ENCODE peak calls at places on chromosomes 2 and 18, in four cellular contexts. E is iPS-NIHi11; R is CD8-positive, alpha-beta T cell; G is memory B cell. I is an unnamed sample.

GRCh38 chr18:10767658-10768057 is 241.8 kb downstream of the NAPG start:
- DNase-seq in E (no peak), R (no peak), G (no peak), I (no peak)

GRCh38 chr2:23926750-23927627 is at the start of gene ATAD2B:
- DNase-seq in R (peak; percentile 89), G (peak; percentile 97), E (peak; percentile 98), I (peak; percentile 90)

GRCh38 chr2:191666733-191667132 is 11.2 kb upstream of the NABP1 start:
- DNase-seq in R (no peak), G (no peak), E (no peak), I (peak; percentile 61)

GRCh38 chr2:112048887-112049286 is 6.2 kb upstream of the TMEM87B start:
- DNase-seq in E (peak; percentile 37), G (no peak), R (no peak), I (no peak)

GRCh38 chr2:210528716-210529115 is 27.7 kb upstream of the CPS1 start:
- DNase-seq in E (no peak), R (no peak), G (no peak), I (no peak)

GRCh38 chr2:33225350-33225749 is 251.1 kb upstream of the RASGRP3 start:
- DNase-seq in E (no peak), G (no peak), R (no peak), I (no peak)

GRCh38 chr2:205170399-205170798 is 511.9 kb upstream of the NRP2 start:
- DNase-seq in G (no peak), R (no peak), E (no peak), I (no peak)

GRCh38 chr2:122634261-122634660 is 878.8 kb downstream of the TSN start:
- DNase-seq in R (no peak), E (no peak), G (no peak), I (no peak)

GRCh38 chr2:27573452-27573851 is 9.4 kb upstream of the ZNF512 start:
- DNase-seq in E (no peak), R (no peak), G (no peak), I (no peak)

GRCh38 chr2:177275041-177275440 is 10.5 kb upstream of the NFE2L2 start:
- DNase-seq in G (no peak), R (no peak), E (no peak), I (no peak)

GRCh38 chr18:13318644-13319501 is 100.3 kb downstream of the LDLRAD4 start:
- DNase-seq in R (no peak), G (no peak), E (no peak), I (no peak)

GRCh38 chr18:25896178-25896780 is 194.1 kb downstream of the SS18 start:
- DNase-seq in G (peak; percentile 16), R (no peak), E (peak; percentile 68), I (peak; percentile 40)

GRCh38 chr2:177633111-177633510 is 240.5 kb downstream of the AGPS start:
- DNase-seq in E (no peak), R (no peak), G (no peak), I (no peak)

GRCh38 chr2:182115258-182115657 is 129.6 kb downstream of the PPP1R1C start:
- DNase-seq in G (no peak), R (no peak), E (no peak), I (no peak)

GRCh38 chr2:7773362-7773973 is 856.3 kb downstream of the RNF144A start:
- DNase-seq in E (no peak), G (no peak), R (no peak), I (peak; percentile 90)

GRCh38 chr18:49189772-49190171 is 239.0 kb upstream of the SMAD7 start:
- DNase-seq in E (no peak), G (no peak), R (no peak), I (no peak)

GRCh38 chr2:118061135-118061955 is 26.9 kb upstream of the INSIG2 start:
- DNase-seq in E (peak; percentile 26), G (peak; percentile 36), R (no peak), I (peak; percentile 80)

GRCh38 chr18:58484989-58485962 is 143.6 kb downstream of the ALPK2 start:
- DNase-seq in G (no peak), E (peak; percentile 70), R (no peak), I (no peak)

GRCh38 chr18:4096501-4096900 is 358.6 kb downstream of the DLGAP1 start:
- DNase-seq in G (no peak), R (no peak), E (no peak), I (no peak)

GRCh38 chr18:63161728-63162195 is 157.8 kb downstream of the BCL2 start:
- DNase-seq in G (no peak), R (peak; percentile 65), E (no peak), I (no peak)

GRCh38 chr2:143808166-143808565 is 678.9 kb downstream of the ARHGAP15 start:
- DNase-seq in E (no peak), R (no peak), G (no peak), I (peak; percentile 3)

GRCh38 chr18:38076346-38077053 is 510.9 kb upstream of the CELF4 start:
- DNase-seq in E (no peak), G (no peak), R (no peak), I (no peak)

GRCh38 chr2:17148298-17149228 is 369.7 kb downstream of the RAD51AP2 start:
- DNase-seq in E (peak; percentile 36), G (no peak), R (no peak), I (peak; percentile 22)

GRCh38 chr2:168802825-168803726 is 639 bp downstream of the NOSTRIN start:
- DNase-seq in E (no peak), R (no peak), G (no peak), I (no peak)

GRCh38 chr2:223121317-223121716 is 69.3 kb downstream of the KCNE4 start:
- DNase-seq in R (no peak), G (no peak), E (no peak), I (no peak)

GRCh38 chr2:128381001-128381938 is 62.6 kb upstream of the HS6ST1 start:
- DNase-seq in R (no peak), E (peak; percentile 55), G (no peak), I (no peak)

GRCh38 chr2:44770221-44771187 is 171.0 kb upstream of the SIX3 start:
- DNase-seq in R (no peak), E (peak; percentile 50), G (no peak), I (no peak)

GRCh38 chr2:48849770-48850169 is 94.2 kb upstream of the LHCGR start:
- DNase-seq in E (no peak), R (no peak), G (no peak), I (no peak)

GRCh38 chr2:130911482-130911881 is 74.8 kb downstream of the ARHGEF4 start:
- DNase-seq in E (no peak), G (no peak), R (no peak), I (no peak)